ENCODE peak calls at places on chromosomes 4 and X, in four cellular contexts. U, P, C and D are unnamed samples.

GRCh38 chr4:164615964-164616363 is 138.0 kb upstream of the SMIM31 start:
- DNase-seq in U (no peak), C (no peak), P (no peak), D (no peak)

GRCh38 chr4:151744614-151745013 is 16.2 kb downstream of the GATB start:
- DNase-seq in C (no peak), P (peak; percentile 68), U (peak; percentile 93), D (no peak)

GRCh38 chr4:85556293-85556692 is 81.3 kb downstream of the ARHGAP24 start:
- DNase-seq in C (no peak), P (no peak), U (no peak), D (no peak)

GRCh38 chrX:38571058-38571457 is 9.7 kb downstream of the TSPAN7 start:
- DNase-seq in P (no peak), C (no peak), U (no peak), D (no peak)

GRCh38 chrX:77949840-77950239 is 19.6 kb downstream of the PGAM4 start:
- DNase-seq in U (no peak), P (no peak), C (no peak), D (no peak)

GRCh38 chr4:139015948-139016451 is 419 bp downstream of the NOCT start:
- DNase-seq in P (peak; percentile 42), U (peak; percentile 61), C (peak; percentile 48), D (peak; percentile 16)

GRCh38 chr4:173535932-173536331 is 5.9 kb upstream of the HAND2 start:
- DNase-seq in P (no peak), C (no peak), U (peak; percentile 14), D (no peak)

GRCh38 chr4:107299646-107300045 is 263.5 kb upstream of the DKK2 start:
- DNase-seq in P (no peak), C (no peak), U (peak; percentile 60), D (no peak)

GRCh38 chr4:105495667-105496066 is 21.8 kb upstream of the PPA2 start:
- DNase-seq in U (peak; percentile 2), P (no peak), C (no peak), D (no peak)

GRCh38 chr4:105496899-105497298 is 23.0 kb upstream of the PPA2 start:
- DNase-seq in U (no peak), C (no peak), P (no peak), D (no peak)
- H3K4me3 ChIP-seq in U (no peak overlapping the region), C (no peak overlapping the region), P (no peak overlapping the region), D (no peak overlapping the region)

GRCh38 chr4:6535706-6536105 is 39.3 kb upstream of the MAN2B2 start:
- DNase-seq in P (no peak), C (no peak), U (no peak), D (no peak)

GRCh38 chr4:6538111-6538510 is 36.9 kb upstream of the MAN2B2 start:
- DNase-seq in P (no peak), C (no peak), U (no peak), D (no peak)

GRCh38 chr4:6540879-6541278 is 34.1 kb upstream of the MAN2B2 start:
- DNase-seq in P (no peak), U (no peak), C (no peak), D (no peak)

GRCh38 chr4:6539009-6539764 is 35.8 kb upstream of the MAN2B2 start:
- DNase-seq in U (no peak), C (no peak), P (no peak), D (no peak)

GRCh38 chr4:6538586-6538985 is 36.4 kb upstream of the MAN2B2 start:
- DNase-seq in C (peak; percentile 28), U (no peak), P (no peak), D (no peak)
- H3K27me3 ChIP-seq in C (no peaks in the 10 kb centered on the region), U (no peaks in the 10 kb centered on the region), P (no peaks in the 10 kb centered on the region), D (no peaks in the 10 kb centered on the region)

DNA sequence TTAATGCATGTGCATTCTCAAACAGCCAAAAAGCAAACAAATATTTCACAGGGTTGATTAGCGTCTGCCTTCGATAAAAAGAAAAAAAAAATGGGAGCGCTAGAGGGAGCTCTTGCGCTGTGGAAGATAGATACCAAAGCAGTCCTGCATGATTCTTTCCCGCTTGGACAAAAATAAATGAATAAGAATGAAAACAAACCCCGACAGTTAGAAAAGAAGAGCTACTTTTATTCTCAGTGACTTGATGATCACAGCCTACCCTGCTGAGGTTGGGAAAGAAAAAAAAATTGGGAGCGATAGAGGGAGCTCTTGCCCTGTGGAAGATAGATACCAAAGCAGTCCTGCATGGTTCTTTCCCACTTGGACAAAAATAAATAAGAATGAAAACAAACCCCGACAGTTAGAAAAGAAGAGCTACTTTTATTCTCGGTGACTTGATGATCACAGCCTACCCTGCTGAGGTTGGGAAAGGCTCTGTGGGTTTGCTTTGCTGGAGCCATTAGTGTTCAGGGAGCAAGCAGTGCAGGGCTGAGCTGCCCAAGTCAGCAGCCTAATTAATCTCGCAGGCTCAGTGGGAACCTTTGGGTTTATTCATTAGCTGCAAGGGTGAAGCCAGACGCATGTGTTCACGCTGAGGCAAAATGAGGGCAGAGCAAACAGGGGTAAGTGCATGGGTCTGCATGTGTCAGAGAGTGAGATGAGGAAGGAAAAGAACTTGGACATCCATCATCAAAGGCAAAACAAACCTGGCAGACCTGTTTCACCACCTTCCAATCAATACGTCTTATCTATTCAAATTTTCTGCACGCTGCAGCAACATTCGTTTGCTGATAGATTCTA is 249.3 kb upstream of the PRKX start:
- DNase-seq in P (peak; percentile 9), C (no peak), U (peak; percentile 26), D (peak; percentile 42)
- H3K4me3 ChIP-seq in P (no peak overlapping the region), C (no peak overlapping the region), U (no peak overlapping the region), D (no peak overlapping the region)

GRCh38 chrX:119069128-119069527 is 3.7 kb upstream of the CT47C1 start:
- DNase-seq in P (no peak), C (no peak), U (no peak), D (no peak)
- H3K27me3 ChIP-seq in P (no peaks in the 10 kb centered on the region), C (no peaks in the 10 kb centered on the region), U (no peaks in the 10 kb centered on the region), D (no peaks in the 10 kb centered on the region)